ENCODE peak calls at places on chromosomes 16 and 17, in ten cellular contexts. M is breast epithelium; S is body of pancreas; Z is cardiac muscle cell; X is fibroblast of lung; T is PC-9; C is transverse colon; G is uterus; U is heart left ventricle; Y is CD8-positive, alpha-beta T cell. Q is an unnamed sample.

GRCh38 chr16:47713225-47713595 is 252.1 kb downstream of the PHKB start:
- DNase-seq in M (no peak), S (no peak), Z (peak), X (peak), T (peak), C (no peak), G (no peak), U (no peak), Y (no peak), Q (no peak)

GRCh38 chr16:80092686-80093085 is 448.1 kb upstream of the DYNLRB2 start:
- DNase-seq in M (no peak), S (no peak), Z (no peak), X (peak), T (no peak), C (no peak), G (no peak), U (no peak), Y (no peak), Q (no peak)

GRCh38 chr16:51201604-51202003 is 50.5 kb upstream of the SALL1 start:
- DNase-seq in M (no peak), S (no peak), Z (no peak), X (no peak), T (no peak), C (no peak), G (no peak), U (no peak), Y (no peak), Q (no peak)

GRCh38 chr17:64020068-64020766 is at the start of gene ICAM2:
- DNase-seq in M (peak), S (peak), Z (no peak), X (no peak), T (no peak), C (peak), G (peak), U (peak), Y (peak), Q (peak)

GRCh38 chr16:75924397-75924796 is 198.1 kb upstream of the CPHXL start:
- DNase-seq in M (no peak), S (no peak), Z (no peak), X (peak), T (no peak), C (no peak), G (no peak), U (no peak), Y (no peak), Q (no peak)

GRCh38 chr17:29577778-29578211 is 9.3 kb downstream of the TP53I13 start:
- DNase-seq in M (no peak), S (peak), Z (peak), X (peak), T (peak), C (no peak), G (peak), U (peak), Y (no peak), Q (peak)

GRCh38 chr17:7883781-7884386 is 4.7 kb upstream of the CHD3 start:
- DNase-seq in M (no peak), S (no peak), Z (peak), X (peak), T (peak), C (no peak), G (no peak), U (no peak), Y (peak), Q (no peak)

GRCh38 chr17:19645608-19646250 is 2.8 kb upstream of the ALDH3A2 start:
- DNase-seq in M (no peak), S (peak), Z (peak), X (peak), T (no peak), C (peak), G (peak), U (no peak), Y (peak), Q (peak)

GRCh38 chr17:81116704-81117103 is 48.6 kb upstream of the PVALEF start:
- DNase-seq in M (no peak), S (no peak), Z (no peak), X (no peak), T (no peak), C (no peak), G (no peak), U (no peak), Y (no peak), Q (no peak)

GRCh38 chr17:29620271-29620670 is 2.4 kb downstream of the CORO6 start:
- DNase-seq in M (no peak), S (no peak), Z (no peak), X (peak), T (peak), C (no peak), G (no peak), U (no peak), Y (no peak), Q (no peak)

GRCh38 chr17:1179635-1180433 is at the start of gene ABR:
- DNase-seq in M (no peak), S (peak), Z (peak), X (no peak), T (no peak), C (peak), G (peak), U (peak), Y (peak), Q (peak)

GRCh38 chr16:11179569-11179968 is 76.4 kb downstream of the SOCS1 start:
- DNase-seq in M (no peak), S (no peak), Z (no peak), X (no peak), T (no peak), C (no peak), G (no peak), U (no peak), Y (no peak), Q (no peak)

GRCh38 chr17:11278186-11278983 is 37.4 kb downstream of the SHISA6 start:
- DNase-seq in M (no peak), S (no peak), Z (no peak), X (no peak), T (no peak), C (no peak), G (no peak), U (no peak), Y (no peak), Q (no peak)

GRCh38 chr17:64103751-64104364 is 26.1 kb downstream of the ERN1 start:
- DNase-seq in M (no peak), S (no peak), Z (peak), X (peak), T (peak), C (no peak), G (no peak), U (no peak), Y (no peak), Q (no peak)

GRCh38 chr17:74803388-74803930 is 27.3 kb upstream of the NAT9 start:
- DNase-seq in M (no peak), S (no peak), Z (no peak), X (no peak), T (no peak), C (no peak), G (peak), U (no peak), Y (no peak), Q (no peak)

GRCh38 chr16:51831595-51832352 is 680.7 kb upstream of the SALL1 start:
- DNase-seq in M (no peak), S (no peak), Z (no peak), X (no peak), T (no peak), C (no peak), G (no peak), U (no peak), Y (no peak), Q (no peak)

GRCh38 chr17:48605409-48605864 is 651 bp upstream of the HOXB6 start:
- DNase-seq in M (no peak), S (no peak), Z (no peak), X (no peak), T (no peak), C (no peak), G (no peak), U (no peak), Y (no peak), Q (no peak)

GRCh38 chr17:40443988-40444899 is 994 bp downstream of the IGFBP4 start:
- DNase-seq in M (no peak), S (no peak), Z (peak), X (peak), T (peak), C (peak), G (peak), U (no peak), Y (peak), Q (no peak)

GRCh38 chr16:26665166-26665939 is 401.4 kb upstream of the C16orf82 start:
- DNase-seq in M (no peak), S (no peak), Z (no peak), X (no peak), T (no peak), C (no peak), G (no peak), U (no peak), Y (no peak), Q (no peak)

GRCh38 chr17:48211787-48212186 is 104.2 kb downstream of the SNX11 start:
- DNase-seq in M (no peak), S (no peak), Z (no peak), X (no peak), T (no peak), C (no peak), G (no peak), U (no peak), Y (no peak), Q (no peak)

GRCh38 chr16:50332599-50332998 is 36.2 kb downstream of the BRD7 start:
- DNase-seq in M (no peak), S (no peak), Z (no peak), X (no peak), T (no peak), C (no peak), G (no peak), U (no peak), Y (no peak), Q (no peak)

GRCh38 chr17:47948706-47949196 is 7.4 kb downstream of the PNPO start:
- DNase-seq in M (peak), S (peak), Z (no peak), X (no peak), T (peak), C (no peak), G (no peak), U (no peak), Y (no peak), Q (no peak)

GRCh38 chr16:48011888-48012658 is 143.7 kb downstream of the ABCC12 start:
- DNase-seq in M (no peak), S (no peak), Z (no peak), X (no peak), T (no peak), C (no peak), G (no peak), U (no peak), Y (no peak), Q (no peak)

GRCh38 chr17:20009302-20010098 is at the start of gene SPECC1:
- DNase-seq in M (peak), S (peak), Z (no peak), X (peak), T (peak), C (peak), G (peak), U (peak), Y (peak), Q (peak)

GRCh38 chr17:70716551-70716950 is 547.2 kb downstream of the KCNJ2 start:
- DNase-seq in M (no peak), S (no peak), Z (no peak), X (no peak), T (no peak), C (no peak), G (no peak), U (no peak), Y (no peak), Q (no peak)

GRCh38 chr16:1351215-1351581 is 480 bp downstream of the TSR3 start:
- DNase-seq in M (no peak), S (no peak), Z (no peak), X (no peak), T (no peak), C (no peak), G (no peak), U (no peak), Y (no peak), Q (no peak)

GRCh38 chr17:19538095-19539039 is 4.7 kb downstream of the SLC47A1 start:
- DNase-seq in M (no peak), S (peak), Z (no peak), X (no peak), T (no peak), C (peak), G (no peak), U (peak), Y (no peak), Q (peak)

GRCh38 chr17:31529841-31530251 is 138.4 kb downstream of the RAB11FIP4 start:
- DNase-seq in M (no peak), S (no peak), Z (no peak), X (no peak), T (no peak), C (no peak), G (no peak), U (no peak), Y (no peak), Q (no peak)

GRCh38 chr16:85051710-85052082 is 24.1 kb downstream of the KIAA0513 start:
- DNase-seq in M (no peak), S (no peak), Z (no peak), X (no peak), T (no peak), C (no peak), G (no peak), U (no peak), Y (no peak), Q (no peak)

GRCh38 chr17:45307290-45308015 is 9.4 kb downstream of the MAP3K14 start:
- DNase-seq in M (no peak), S (peak), Z (peak), X (peak), T (no peak), C (no peak), G (peak), U (no peak), Y (peak), Q (no peak)

GRCh38 chr17:2034157-2034556 is 4.2 kb downstream of the DPH1 start:
- DNase-seq in M (no peak), S (no peak), Z (peak), X (peak), T (no peak), C (no peak), G (no peak), U (no peak), Y (no peak), Q (no peak)

GRCh38 chr16:4694664-4695451 is 1.5 kb downstream of the NUDT16L1 start:
- DNase-seq in M (peak), S (no peak), Z (peak), X (no peak), T (no peak), C (no peak), G (peak), U (no peak), Y (no peak), Q (peak)

GRCh38 chr17:40015005-40015997 is at the start of gene CSF3:
- DNase-seq in M (no peak), S (peak), Z (peak), X (no peak), T (no peak), C (peak), G (peak), U (no peak), Y (no peak), Q (no peak)

GRCh38 chr16:31455601-31456314 is 3.5 kb upstream of the ARMC5 start:
- DNase-seq in M (no peak), S (no peak), Z (peak), X (no peak), T (no peak), C (no peak), G (no peak), U (no peak), Y (peak), Q (no peak)
- TF ChIP-seq CTCF in M (no peak), S (no peak), Z (peak), X (peak), T (peak), C (no peak), G (no peak), U (no peak), Y (peak), Q (peak)

GRCh38 chr17:9148908-9149536 is 127.7 kb downstream of the NTN1 start:
- DNase-seq in M (no peak), S (no peak), Z (no peak), X (no peak), T (no peak), C (peak), G (no peak), U (no peak), Y (no peak), Q (no peak)

GRCh38 chr17:9146064-9146463 is 124.8 kb downstream of the NTN1 start:
- DNase-seq in M (no peak), S (no peak), Z (no peak), X (no peak), T (no peak), C (no peak), G (no peak), U (no peak), Y (no peak), Q (no peak)

GRCh38 chr17:9150407-9151090 is 129.2 kb downstream of the NTN1 start:
- DNase-seq in M (no peak), S (no peak), Z (peak), X (peak), T (no peak), C (peak), G (no peak), U (no peak), Y (no peak), Q (no peak)

GRCh38 chr17:9151091-9151490 is 129.8 kb downstream of the NTN1 start:
- DNase-seq in M (no peak), S (no peak), Z (no peak), X (no peak), T (no peak), C (no peak), G (no peak), U (no peak), Y (no peak), Q (no peak)
- H3K27ac ChIP-seq in M (no peak), S (no peak), Z (no peak), X (no peak), T (no peak), C (peak), G (peak), U (no peak), Y (no peak), Q (no peak)

DNA sequence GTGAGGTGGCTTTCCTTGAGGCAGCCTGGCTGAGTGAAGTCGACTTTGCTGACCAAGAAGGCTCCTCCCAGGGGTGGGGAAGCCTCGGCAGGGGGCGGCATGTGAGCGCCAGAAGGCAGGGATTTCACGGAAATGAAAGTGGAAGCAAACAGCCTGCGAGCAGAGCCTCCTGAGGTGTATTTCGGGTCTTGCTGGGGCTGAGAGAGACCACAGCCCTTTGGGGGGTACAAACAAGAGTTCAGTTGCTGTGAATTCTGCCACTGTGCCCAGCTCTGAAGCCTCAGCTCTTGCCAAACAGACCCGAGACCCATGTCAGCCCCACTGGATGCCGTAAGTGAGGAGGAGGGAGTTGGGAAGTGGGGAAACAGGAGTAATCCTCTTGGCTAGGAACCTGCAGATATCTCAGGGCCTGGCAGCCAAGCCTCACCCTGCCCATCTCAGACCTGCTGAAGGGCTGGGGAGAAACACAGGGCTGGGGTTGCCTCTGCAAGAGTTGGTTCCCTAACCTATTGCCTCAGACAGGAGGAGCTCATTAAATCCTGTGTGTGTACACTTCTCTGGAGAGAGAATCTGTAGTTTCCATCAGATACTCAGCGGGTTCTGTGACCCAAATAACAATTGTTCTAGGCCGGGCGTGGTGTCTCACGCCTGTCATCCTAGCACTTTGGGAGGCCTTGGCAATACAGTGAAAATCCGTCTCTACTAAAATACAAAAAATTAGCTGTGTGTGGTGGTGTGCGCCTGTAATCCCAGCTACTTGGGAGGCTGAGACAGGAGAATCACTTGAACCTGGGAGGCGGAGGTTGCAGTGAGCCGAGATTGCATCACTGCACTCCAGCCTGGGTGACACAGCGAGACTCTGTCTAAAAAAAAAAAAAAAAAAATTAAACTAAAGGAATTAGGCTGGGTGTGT is at the start of gene IFI35:
- DNase-seq in M (peak), S (peak), Z (peak), X (peak), T (peak), C (peak), G (peak), U (peak), Y (peak), Q (peak)
- TF ChIP-seq CTCF in M (no peak), S (no peak), Z (peak), X (no peak), T (peak), C (no peak), G (peak), U (peak), Y (peak), Q (peak)

GRCh38 chr17:43660262-43660661 is 1.5 kb downstream of the MEOX1 start:
- DNase-seq in M (no peak), S (no peak), Z (no peak), X (no peak), T (no peak), C (no peak), G (no peak), U (no peak), Y (no peak), Q (no peak)
- H3K27ac ChIP-seq in M (no peak), S (no peak), Z (no peak), X (no peak), T (no peak), C (no peak), G (no peak), U (peak), Y (no peak), Q (no peak)

DNA sequence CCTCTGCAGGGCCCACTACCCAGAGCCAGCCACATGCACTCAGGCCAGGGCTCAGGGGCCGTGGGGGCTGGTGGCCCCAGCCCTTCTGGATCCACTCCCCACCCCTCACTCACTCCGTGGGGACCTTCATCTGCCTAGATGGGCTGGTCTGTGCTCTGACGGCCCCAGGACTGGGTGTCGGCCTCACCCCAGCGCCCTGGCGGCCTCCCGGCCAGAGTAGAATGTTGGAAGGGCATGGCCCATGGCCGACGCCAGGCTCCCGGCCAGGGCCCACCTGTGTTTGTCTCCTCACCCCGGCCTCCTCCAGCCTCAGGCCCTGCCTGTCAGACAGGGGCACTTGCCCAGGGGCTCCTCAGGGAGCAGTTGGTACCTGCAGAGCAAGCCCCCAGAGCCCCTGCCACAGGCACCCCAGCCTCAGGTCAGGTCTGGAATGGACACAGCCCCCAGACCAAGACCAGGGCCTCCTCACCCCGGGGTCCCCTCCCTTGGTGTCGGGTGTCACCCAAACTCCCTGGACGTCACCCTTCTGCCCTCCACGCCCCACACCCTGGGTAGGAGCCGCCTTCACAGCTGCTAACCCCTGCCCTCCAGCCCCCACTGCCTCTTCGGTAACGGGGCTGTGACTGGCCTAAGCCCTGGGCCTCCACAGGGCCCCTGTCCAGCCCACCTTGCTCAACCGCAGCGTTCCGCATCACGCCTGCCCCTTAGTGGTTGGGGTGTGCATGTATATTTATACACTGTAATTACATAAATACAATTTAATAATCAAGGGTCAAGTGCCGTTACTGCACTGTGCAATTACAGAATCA is 3.0 kb upstream of the CDH15 start:
- DNase-seq in M (no peak), S (no peak), Z (no peak), X (no peak), T (no peak), C (no peak), G (no peak), U (no peak), Y (no peak), Q (no peak)
- TF ChIP-seq CTCF in M (no peak), S (no peak), Z (no peak), X (no peak), T (no peak), C (no peak), G (no peak), U (no peak), Y (no peak), Q (no peak)

Q was measured in lower lobe of right lung.